ENCODE peak calls at places on chromosomes 4 and X, in five cellular contexts. A is NB4, H is fibroblast of villous mesenchyme, Q is cardiac muscle cell, E is BJ. X is an unnamed sample.

GRCh38 chrX:16479206-16479869 is 170.6 kb upstream of the S100G start:
- DNase-seq in A (no peak), H (peak), Q (no peak), E (no peak), X (no peak)

GRCh38 chr4:173167793-173168395 is 717 bp upstream of the GALNT7 start:
- DNase-seq in A (peak), H (no peak), Q (peak), E (no peak), X (peak)

GRCh38 chr4:1784789-1785591 is 8.1 kb upstream of the FGFR3 start:
- DNase-seq in A (no peak), H (peak), Q (peak), E (no peak), X (no peak)

GRCh38 chr4:46924789-46925188 is 15.7 kb upstream of the COX7B2 start:
- DNase-seq in A (no peak), H (no peak), Q (no peak), E (no peak), X (no peak)

GRCh38 chr4:91963489-91963888 is 340.3 kb upstream of the GRID2 start:
- DNase-seq in A (no peak), H (peak), Q (no peak), E (no peak), X (no peak)

GRCh38 chr4:7241587-7242125 is 49.3 kb downstream of the SORCS2 start:
- DNase-seq in A (no peak), H (no peak), Q (no peak), E (no peak), X (no peak)

GRCh38 chr4:24730256-24731001 is 64.9 kb upstream of the SOD3 start:
- DNase-seq in A (no peak), H (no peak), Q (no peak), E (no peak), X (no peak)

GRCh38 chr4:138595731-138596465 is 353.7 kb upstream of the SLC7A11 start:
- DNase-seq in A (no peak), H (peak), Q (no peak), E (peak), X (no peak)

GRCh38 chr4:128359422-128359821 is 71.8 kb upstream of the PGRMC2 start:
- DNase-seq in A (no peak), H (no peak), Q (no peak), E (no peak), X (no peak)

GRCh38 chrX:136258951-136259350 is 7.8 kb upstream of the MAP7D3 start:
- DNase-seq in A (no peak), H (no peak), Q (no peak), E (no peak), X (no peak)

GRCh38 chr4:97593248-97593647 is 550.0 kb downstream of the STPG2 start:
- DNase-seq in A (no peak), H (no peak), Q (no peak), E (no peak), X (no peak)

GRCh38 chr4:154009191-154009590 is 220.3 kb upstream of the SFRP2 start:
- DNase-seq in A (peak), H (peak), Q (no peak), E (no peak), X (no peak)

GRCh38 chr4:2893772-2894171 is 50.1 kb downstream of the ADD1 start:
- DNase-seq in A (no peak), H (no peak), Q (no peak), E (no peak), X (no peak)
- H3K4me3 ChIP-seq in A (no peak), H (no peak), Q (no peak), E (no peak), X (no peak)

GRCh38 chr4:151430737-151431457 is 21.9 kb downstream of the FHIP1A start:
- DNase-seq in A (no peak), H (no peak), Q (no peak), E (no peak), X (peak)
- H3K4me3 ChIP-seq in A (no peak), H (no peak), Q (no peak), E (no peak), X (peak)

GRCh38 chrX:130082244-130083106 is 27.8 kb downstream of the ELF4 start:
- DNase-seq in A (peak), H (peak), Q (no peak), E (no peak), X (no peak)
- H3K4me3 ChIP-seq in A (no peak), H (no peak), Q (no peak), E (no peak), X (no peak)

GRCh38 chrX:120332394-120332793 is 21.1 kb upstream of the TMEM255A start:
- DNase-seq in A (no peak), H (no peak), Q (no peak), E (no peak), X (no peak)

GRCh38 chrX:120334603-120335002 is 23.3 kb upstream of the TMEM255A start:
- DNase-seq in A (peak), H (no peak), Q (no peak), E (no peak), X (no peak)

GRCh38 chrX:120334137-120334536 is 22.9 kb upstream of the TMEM255A start:
- DNase-seq in A (peak), H (no peak), Q (no peak), E (no peak), X (no peak)

DNA sequence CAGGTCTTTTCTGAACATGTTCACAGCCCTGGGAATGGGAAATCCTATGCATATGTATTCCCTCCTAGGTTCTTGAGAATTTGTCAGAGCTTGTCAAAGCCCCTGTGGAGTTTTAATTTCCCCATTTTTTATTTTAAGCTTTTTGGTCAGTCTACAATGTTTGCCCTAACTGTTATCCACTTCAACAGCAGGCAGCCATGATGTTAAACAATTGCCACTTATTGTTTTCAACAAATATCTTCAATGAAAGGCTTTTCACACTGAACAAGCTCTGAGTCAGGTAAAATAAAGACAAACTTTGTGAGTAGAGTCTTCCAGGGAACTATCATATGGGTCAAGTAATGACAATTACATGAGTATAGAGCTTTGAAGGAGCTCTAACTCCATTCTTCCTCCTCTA is 25.0 kb upstream of the ATP1B4 start:
- DNase-seq in A (no peak), H (no peak), Q (no peak), E (no peak), X (no peak)
- H3K4me3 ChIP-seq in A (no peak), H (no peak), Q (no peak), E (no peak), X (no peak)

DNA sequence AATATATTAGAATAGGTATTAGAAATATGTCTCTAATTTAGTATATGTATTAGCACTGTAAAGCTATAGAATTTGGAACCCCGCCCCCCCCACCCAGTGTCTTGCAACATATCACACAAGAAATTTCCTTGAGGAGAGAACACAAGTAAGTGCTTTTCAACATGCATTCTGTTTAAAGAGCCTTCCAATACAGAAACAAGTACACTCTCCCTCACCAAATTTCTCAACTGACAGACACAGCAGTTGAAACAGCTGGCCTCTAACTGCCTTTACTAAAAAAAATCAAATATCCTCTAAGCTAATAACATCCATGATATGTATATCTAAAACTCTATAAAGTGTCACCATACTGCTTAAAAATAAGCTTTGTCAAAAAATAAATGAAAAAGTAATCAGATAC is 12.4 kb downstream of the CAMK2D start:
- DNase-seq in A (no peak), H (no peak), Q (no peak), E (no peak), X (no peak)
- H3K4me3 ChIP-seq in A (no peak), H (no peak), Q (no peak), E (no peak), X (no peak)

DNA sequence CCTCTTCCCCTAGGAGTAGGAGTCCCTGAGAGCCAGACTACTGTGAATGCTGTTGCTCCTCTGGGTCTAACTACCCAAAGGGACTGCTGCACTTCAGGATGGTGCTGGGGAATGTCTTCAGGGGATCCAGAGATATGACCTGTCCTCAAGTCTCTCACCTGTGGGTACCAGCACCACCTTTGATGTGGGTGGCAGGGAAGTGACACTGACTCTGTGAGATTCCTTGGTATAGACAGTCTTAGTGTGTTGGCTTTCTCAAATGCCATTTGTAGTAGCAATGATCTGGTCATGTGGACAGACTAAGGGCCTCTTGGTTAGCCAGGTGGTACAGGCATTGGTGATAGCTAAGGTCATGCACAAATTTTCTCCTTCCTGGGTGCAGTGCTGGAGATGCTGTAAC is 108.9 kb upstream of the ADAMTS3 start:
- DNase-seq in A (no peak), H (no peak), Q (no peak), E (no peak), X (no peak)
- H3K4me3 ChIP-seq in A (no peak), H (no peak), Q (no peak), E (no peak), X (no peak)

X was measured in GM23338.